ENCODE peak calls at places on chromosomes 16 and 17, in six cellular contexts. One of them, this sample, is unnamed.

GRCh38 chr17:83099570-83100181 is 20.3 kb downstream of the METRNL start:
- DNase-seq in dorsolateral prefrontal cortex: no peak
- DNase-seq in sigmoid colon: no peak
- DNase-seq in nucleus accumbens: no peak
- DNase-seq in DMS 273 treated with DMSO at 0.1 percent for 48 hours: no peak
- DNase-seq in AML-193: no peak
- DNase-seq in this sample: no peak

GRCh38 chr17:50908860-50909764 is 43.0 kb upstream of the TOB1 start:
- DNase-seq in dorsolateral prefrontal cortex: no peak
- DNase-seq in sigmoid colon: no peak
- DNase-seq in nucleus accumbens: no peak
- DNase-seq in DMS 273 treated with DMSO at 0.1 percent for 48 hours: no peak
- DNase-seq in AML-193: no peak
- DNase-seq in this sample: no peak

GRCh38 chr16:56985288-56985961 is 3.9 kb upstream of the NLRC5 start:
- DNase-seq in dorsolateral prefrontal cortex: no peak
- DNase-seq in sigmoid colon: peak; percentile 87
- DNase-seq in nucleus accumbens: no peak
- DNase-seq in DMS 273 treated with DMSO at 0.1 percent for 48 hours: peak; percentile 28
- DNase-seq in AML-193: no peak
- DNase-seq in this sample: no peak

GRCh38 chr16:83713597-83713996 is 94.2 kb upstream of the HSBP1 start:
- DNase-seq in dorsolateral prefrontal cortex: no peak
- DNase-seq in sigmoid colon: no peak
- DNase-seq in nucleus accumbens: no peak
- DNase-seq in DMS 273 treated with DMSO at 0.1 percent for 48 hours: no peak
- DNase-seq in AML-193: no peak
- DNase-seq in this sample: no peak

GRCh38 chr16:3479654-3480216 is 15.6 kb downstream of the C16orf90 start:
- DNase-seq in dorsolateral prefrontal cortex: no peak
- DNase-seq in sigmoid colon: no peak
- DNase-seq in nucleus accumbens: no peak
- DNase-seq in DMS 273 treated with DMSO at 0.1 percent for 48 hours: no peak
- DNase-seq in AML-193: no peak
- DNase-seq in this sample: peak; percentile 42

GRCh38 chr17:78890111-78890897 is 12.7 kb downstream of the CEP295NL start:
- DNase-seq in dorsolateral prefrontal cortex: no peak
- DNase-seq in sigmoid colon: peak; percentile 80
- DNase-seq in nucleus accumbens: no peak
- DNase-seq in DMS 273 treated with DMSO at 0.1 percent for 48 hours: no peak
- DNase-seq in AML-193: peak; percentile 72
- DNase-seq in this sample: peak; percentile 17

GRCh38 chr16:11258553-11259287 is 2.7 kb upstream of the SOCS1 start:
- DNase-seq in dorsolateral prefrontal cortex: peak; percentile 91
- DNase-seq in sigmoid colon: peak; percentile 72
- DNase-seq in nucleus accumbens: no peak
- DNase-seq in DMS 273 treated with DMSO at 0.1 percent for 48 hours: no peak
- DNase-seq in AML-193: no peak
- DNase-seq in this sample: peak; percentile 88

GRCh38 chr17:29102741-29103181 is 59.8 kb downstream of the PIPOX start:
- DNase-seq in dorsolateral prefrontal cortex: no peak
- DNase-seq in sigmoid colon: no peak
- DNase-seq in nucleus accumbens: no peak
- DNase-seq in DMS 273 treated with DMSO at 0.1 percent for 48 hours: no peak
- DNase-seq in AML-193: no peak
- DNase-seq in this sample: no peak

GRCh38 chr16:30041841-30042240 is 10.8 kb upstream of the TLCD3B start:
- DNase-seq in dorsolateral prefrontal cortex: no peak
- DNase-seq in sigmoid colon: no peak
- DNase-seq in nucleus accumbens: no peak
- DNase-seq in DMS 273 treated with DMSO at 0.1 percent for 48 hours: no peak
- DNase-seq in AML-193: peak; percentile 44
- DNase-seq in this sample: no peak

GRCh38 chr16:35363510-35363909 is 1904.1 kb downstream of the TP53TG3F start:
- DNase-seq in dorsolateral prefrontal cortex: no peak
- DNase-seq in sigmoid colon: no peak
- DNase-seq in nucleus accumbens: no peak
- DNase-seq in DMS 273 treated with DMSO at 0.1 percent for 48 hours: no peak
- DNase-seq in AML-193: no peak
- DNase-seq in this sample: no peak